ENCODE peak calls at places on chromosomes 12 and 14, in five cellular contexts. Y is PC-3, L is colonic mucosa, U is heart left ventricle, P is fibroblast of lung. V is an unnamed sample. For H3K4me1, the result is how much of the 10 kb centered on the place peaks cover.

GRCh38 chr14:28879571-28879970 is 113.0 kb downstream of the FOXG1 start:
- DNase-seq in Y (no peak), P (no peak), L (no peak), U (no peak), V (no peak)

GRCh38 chr14:105199093-105199492 is 18.0 kb upstream of the NUDT14 start:
- DNase-seq in L (no peak), P (peak), U (peak), Y (no peak), V (no peak)

GRCh38 chr12:131511803-131512564 is 198.9 kb upstream of the SFSWAP start:
- DNase-seq in Y (no peak), P (no peak), U (no peak), L (no peak), V (no peak)

GRCh38 chr14:65259000-65259399 is 153.5 kb upstream of the FUT8 start:
- DNase-seq in Y (no peak), L (no peak), U (no peak), P (no peak), V (no peak)

GRCh38 chr14:54724772-54725325 is 157.9 kb downstream of the SAMD4A start:
- DNase-seq in L (no peak), Y (no peak), P (no peak), U (no peak), V (no peak)

GRCh38 chr12:119988788-119989618 is at the start of gene BICDL1:
- DNase-seq in Y (peak), P (peak), L (peak), U (peak), V (peak)

GRCh38 chr12:72267974-72268373 is 4.2 kb upstream of the TRHDE start:
- DNase-seq in U (no peak), P (peak), L (no peak), Y (peak), V (no peak)

GRCh38 chr14:102020058-102020971 is 55.9 kb downstream of the DYNC1H1 start:
- DNase-seq in L (no peak), Y (peak), P (peak), U (no peak), V (no peak)

GRCh38 chr14:105530446-105531087 is 4.2 kb downstream of the TMEM121 start:
- DNase-seq in Y (no peak), L (no peak), U (no peak), P (no peak), V (no peak)

GRCh38 chr12:43312991-43313505 is 239.0 kb downstream of the ADAMTS20 start:
- DNase-seq in U (no peak), Y (no peak), P (peak), L (no peak), V (no peak)

GRCh38 chr12:6946033-6946919 is 2.5 kb downstream of the C12orf57 start:
- DNase-seq in U (no peak), Y (peak), P (no peak), L (peak), V (peak)

GRCh38 chr12:29149691-29150382 is 759 bp downstream of the FAR2 start:
- DNase-seq in L (peak), U (no peak), P (no peak), Y (no peak), V (peak)

GRCh38 chr12:114221976-114222630 is 183.8 kb downstream of the TBX5 start:
- DNase-seq in P (no peak), L (no peak), U (no peak), Y (peak), V (no peak)

GRCh38 chr12:27807063-27807703 is 27.1 kb upstream of the MANSC4 start:
- DNase-seq in L (no peak), P (no peak), Y (no peak), U (no peak), V (no peak)

GRCh38 chr12:34404377-34405285 is 382.3 kb downstream of the ALG10 start:
- DNase-seq in U (peak), Y (no peak), L (peak), P (no peak), V (peak)

GRCh38 chr12:16833376-16833775 is 227.4 kb upstream of the LMO3 start:
- DNase-seq in Y (no peak), U (no peak), P (no peak), L (no peak), V (no peak)

GRCh38 chr12:94089891-94090290 is 58.5 kb upstream of the PLXNC1 start:
- DNase-seq in Y (no peak), U (no peak), L (no peak), P (peak), V (no peak)

GRCh38 chr12:80264891-80265290 is 165.6 kb downstream of the OTOGL start:
- DNase-seq in Y (no peak), L (no peak), U (no peak), P (no peak), V (no peak)

GRCh38 chr12:112900298-112901145 is 6.2 kb upstream of the OAS1 start:
- DNase-seq in U (no peak), P (peak), Y (peak), L (peak), V (no peak)

GRCh38 chr12:49428652-49429549 is 61.6 kb downstream of the SPATS2 start:
- DNase-seq in U (no peak), L (no peak), Y (peak), P (peak), V (no peak)

GRCh38 chr12:53501615-53502181 is 615 bp downstream of the TARBP2 start:
- DNase-seq in L (no peak), Y (no peak), P (no peak), U (no peak), V (no peak)

GRCh38 chr14:89276424-89276975 is 140.5 kb downstream of the FOXN3 start:
- DNase-seq in P (peak), L (no peak), Y (no peak), U (no peak), V (no peak)

GRCh38 chr12:59086124-59086523 is 165.8 kb upstream of the LRIG3 start:
- DNase-seq in L (no peak), U (no peak), Y (no peak), P (peak), V (no peak)

GRCh38 chr14:69636051-69636639 is 24.7 kb downstream of the SUSD6 start:
- DNase-seq in L (no peak), U (no peak), Y (no peak), P (no peak), V (no peak)

GRCh38 chr14:69636718-69637480 is 25.5 kb downstream of the SUSD6 start:
- DNase-seq in Y (no peak), U (no peak), L (no peak), P (no peak), V (no peak)

GRCh38 chr14:69634871-69635270 is 23.5 kb downstream of the SUSD6 start:
- DNase-seq in U (no peak), Y (no peak), L (no peak), P (no peak), V (no peak)

GRCh38 chr14:69640931-69641330 is 29.5 kb downstream of the SUSD6 start:
- DNase-seq in Y (no peak), P (no peak), U (no peak), L (no peak), V (no peak)

DNA sequence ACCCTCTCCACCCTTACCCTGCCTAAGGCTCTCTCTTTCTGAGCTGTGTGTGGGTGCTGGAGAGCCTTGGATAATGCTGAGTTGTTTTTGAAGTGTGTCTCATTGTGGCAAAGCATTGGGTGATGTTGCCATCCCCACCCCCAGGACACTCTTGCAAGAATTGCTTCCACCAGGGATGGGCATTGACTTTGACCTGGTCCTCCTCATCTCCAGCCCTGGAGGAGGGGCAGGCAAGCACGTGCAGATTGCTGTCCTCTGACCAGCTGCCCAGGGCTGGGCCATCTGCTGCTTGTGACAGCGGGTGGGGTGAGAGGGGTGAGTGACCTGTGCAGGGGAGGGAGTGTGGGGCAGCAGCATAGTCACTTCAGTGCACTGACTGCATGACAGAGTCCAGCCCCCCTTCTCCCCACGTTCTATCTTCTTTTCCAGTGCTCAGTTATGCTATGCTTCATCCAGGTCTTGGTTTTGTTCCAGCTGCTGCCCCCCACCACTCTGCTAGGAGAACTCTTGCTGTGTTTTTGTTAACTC is 26.2 kb downstream of the SUSD6 start:
- DNase-seq in L (peak), P (no peak), Y (no peak), U (peak), V (peak)
- H3K4me1 ChIP-seq in L (under half), P (under half), Y (under half), U (half or more), V (half or more)

GRCh38 chr14:96309128-96309906 is 53.3 kb downstream of the BDKRB1 start:
- DNase-seq in Y (no peak), U (no peak), L (peak), P (no peak), V (no peak)

GRCh38 chr14:96309907-96310330 is 53.2 kb downstream of the ATG2B start:
- DNase-seq in L (no peak), Y (no peak), P (no peak), U (no peak), V (no peak)

GRCh38 chr14:96303981-96304380 is 48.0 kb downstream of the BDKRB1 start:
- DNase-seq in L (no peak), Y (no peak), U (no peak), P (no peak), V (no peak)

GRCh38 chr14:96307434-96307833 is 51.4 kb downstream of the BDKRB1 start:
- DNase-seq in U (no peak), Y (peak), P (no peak), L (no peak), V (no peak)

GRCh38 chr14:96304956-96305355 is 48.9 kb downstream of the BDKRB1 start:
- DNase-seq in L (no peak), Y (peak), P (no peak), U (no peak), V (no peak)
- TF ChIP-seq CTCF in L (no peak), Y (peak), P (no peak), U (no peak), V (no peak)

GRCh38 chr14:90839024-90839888 is 23.0 kb upstream of the TTC7B start:
- DNase-seq in Y (no peak), L (no peak), P (peak), U (peak), V (peak)
- H3K4me3 ChIP-seq in Y (no peak), L (no peak), P (no peak), U (peak), V (no peak)

DNA sequence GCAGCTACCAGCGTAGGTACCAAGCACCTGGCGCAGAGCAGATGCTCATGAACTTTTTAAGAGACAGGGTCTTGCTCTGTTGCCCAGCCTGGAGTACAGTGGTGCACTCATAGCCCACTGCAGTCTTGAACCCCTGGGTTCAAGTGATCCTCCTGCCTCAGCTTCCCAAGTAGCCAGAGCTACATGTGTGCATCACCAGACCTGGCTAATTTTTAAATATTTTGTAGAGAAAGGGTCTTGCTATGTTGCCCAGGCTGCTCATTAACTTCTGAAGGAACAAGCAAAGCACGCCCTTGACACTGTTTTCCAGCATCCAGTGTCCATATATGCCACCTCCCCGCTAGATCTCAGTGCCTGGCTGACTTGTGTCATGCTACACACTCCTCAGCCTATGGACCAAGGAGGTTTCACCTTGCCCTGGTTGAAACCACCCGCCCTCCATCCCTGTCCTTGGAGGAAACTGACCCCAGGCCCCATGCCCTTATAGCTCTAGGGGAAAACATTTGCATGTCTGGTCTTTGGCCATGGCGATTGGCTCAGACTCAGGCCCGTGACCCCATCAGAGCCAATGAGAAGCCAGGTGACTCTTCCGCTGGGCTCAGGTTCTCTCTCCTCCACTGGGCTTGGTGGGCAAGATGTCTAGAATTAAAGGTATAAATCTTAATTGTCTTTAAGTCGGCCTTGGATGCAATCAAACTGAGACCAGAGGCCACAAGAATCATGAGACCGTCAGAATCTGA is 26.3 kb downstream of the TESC start:
- DNase-seq in P (no peak), Y (no peak), L (no peak), U (no peak), V (no peak)
- H3K4me1 ChIP-seq in P (under half), Y (under half), L (under half), U (under half), V (under half)